ENCODE peak calls at places on chromosomes 2 and 18, in six cellular contexts. W is GM12878, J is H1, Y is stomach, Q is K562, K is sigmoid colon. U is an unnamed sample.

GRCh38 chr2:9303528-9304225 is 97.1 kb downstream of the ASAP2 start:
- DNase-seq in W (no peak), J (no peak), Y (no peak), Q (no peak), K (no peak), U (no peak)

GRCh38 chr2:26982102-26982742 is 11.8 kb downstream of the MAPRE3 start:
- DNase-seq in W (no peak), J (no peak), Y (peak), Q (peak), K (peak), U (peak)

GRCh38 chr2:20609349-20609994 is 41.4 kb downstream of the HS1BP3 start:
- DNase-seq in W (no peak), J (no peak), Y (no peak), Q (no peak), K (peak), U (peak)

GRCh38 chr2:202299712-202300111 is 34.1 kb downstream of the NOP58 start:
- DNase-seq in W (peak), J (no peak), Y (no peak), Q (no peak), K (no peak), U (no peak)

GRCh38 chr2:45169339-45170190 is 160.3 kb upstream of the SIX2 start:
- DNase-seq in W (no peak), J (no peak), Y (no peak), Q (no peak), K (no peak), U (no peak)

GRCh38 chr2:175166216-175166824 is 1.7 kb downstream of the ATF2 start:
- DNase-seq in W (no peak), J (no peak), Y (no peak), Q (no peak), K (no peak), U (no peak)

GRCh38 chr2:225400060-225400511 is 576 bp downstream of the NYAP2 start:
- DNase-seq in W (no peak), J (peak), Y (no peak), Q (no peak), K (no peak), U (no peak)

GRCh38 chr2:64730551-64731305 is 77.0 kb upstream of the SERTAD2 start:
- DNase-seq in W (peak), J (no peak), Y (peak), Q (no peak), K (peak), U (no peak)

GRCh38 chr2:51368250-51368649 is 336.3 kb upstream of the NRXN1 start:
- DNase-seq in W (no peak), J (no peak), Y (no peak), Q (no peak), K (no peak), U (no peak)

GRCh38 chr18:6376433-6377229 is 38.1 kb downstream of the L3MBTL4 start:
- DNase-seq in W (no peak), J (no peak), Y (no peak), Q (no peak), K (no peak), U (no peak)

GRCh38 chr2:113041871-113042270 is 10.8 kb downstream of the IL36B start:
- DNase-seq in W (no peak), J (no peak), Y (no peak), Q (no peak), K (no peak), U (no peak)

GRCh38 chr18:79779700-79780190 is 18.0 kb upstream of the KCNG2 start:
- DNase-seq in W (no peak), J (no peak), Y (no peak), Q (no peak), K (peak), U (no peak)

GRCh38 chr2:28445448-28446258 is 50.2 kb upstream of the PLB1 start:
- DNase-seq in W (no peak), J (no peak), Y (no peak), Q (no peak), K (no peak), U (peak)

GRCh38 chr18:2409906-2410305 is 161.4 kb downstream of the METTL4 start:
- DNase-seq in W (no peak), J (no peak), Y (no peak), Q (no peak), K (no peak), U (no peak)

GRCh38 chr2:7758065-7758759 is 841.0 kb downstream of the RNF144A start:
- DNase-seq in W (peak), J (no peak), Y (no peak), Q (no peak), K (no peak), U (no peak)

GRCh38 chr2:211468217-211468616 is 911.8 kb downstream of the CPS1 start:
- DNase-seq in W (no peak), J (no peak), Y (no peak), Q (no peak), K (no peak), U (no peak)

GRCh38 chr2:211469660-211470059 is 913.3 kb downstream of the CPS1 start:
- DNase-seq in W (no peak), J (no peak), Y (no peak), Q (no peak), K (no peak), U (no peak)

GRCh38 chr2:211473116-211473515 is 916.7 kb downstream of the CPS1 start:
- DNase-seq in W (no peak), J (no peak), Y (no peak), Q (no peak), K (no peak), U (no peak)

GRCh38 chr2:211468881-211469280 is 912.5 kb downstream of the CPS1 start:
- DNase-seq in W (no peak), J (no peak), Y (no peak), Q (no peak), K (no peak), U (no peak)
- TF ChIP-seq EP300 in W (no peak), J (no peak), Y (no peak), Q (no peak), K (no peak), U (no peak)

DNA sequence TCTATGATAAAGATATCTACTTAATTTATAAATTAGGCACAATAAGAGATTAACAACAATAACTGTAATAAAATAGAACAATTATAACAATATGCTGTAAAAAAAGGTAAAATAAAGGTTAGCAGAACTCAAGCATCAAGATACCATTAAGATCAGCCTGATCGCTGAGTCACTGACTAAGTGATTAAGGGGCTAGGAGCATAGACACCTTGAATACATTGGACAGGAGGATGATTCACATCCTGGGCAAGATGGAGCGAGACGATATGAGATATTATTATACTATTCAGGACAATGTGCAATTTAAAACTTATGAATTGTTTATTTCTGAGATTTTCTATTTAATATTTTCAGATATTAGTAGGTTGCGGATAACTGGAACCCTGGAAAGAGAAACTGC is 1277.8 kb upstream of the ZEB2 start:
- DNase-seq in W (no peak), J (no peak), Y (no peak), Q (no peak), K (no peak), U (no peak)
- TF ChIP-seq POLR2AphosphoS5 in W (no peak), J (no peak), Y (no peak), Q (no peak), K (no peak), U (no peak)

DNA sequence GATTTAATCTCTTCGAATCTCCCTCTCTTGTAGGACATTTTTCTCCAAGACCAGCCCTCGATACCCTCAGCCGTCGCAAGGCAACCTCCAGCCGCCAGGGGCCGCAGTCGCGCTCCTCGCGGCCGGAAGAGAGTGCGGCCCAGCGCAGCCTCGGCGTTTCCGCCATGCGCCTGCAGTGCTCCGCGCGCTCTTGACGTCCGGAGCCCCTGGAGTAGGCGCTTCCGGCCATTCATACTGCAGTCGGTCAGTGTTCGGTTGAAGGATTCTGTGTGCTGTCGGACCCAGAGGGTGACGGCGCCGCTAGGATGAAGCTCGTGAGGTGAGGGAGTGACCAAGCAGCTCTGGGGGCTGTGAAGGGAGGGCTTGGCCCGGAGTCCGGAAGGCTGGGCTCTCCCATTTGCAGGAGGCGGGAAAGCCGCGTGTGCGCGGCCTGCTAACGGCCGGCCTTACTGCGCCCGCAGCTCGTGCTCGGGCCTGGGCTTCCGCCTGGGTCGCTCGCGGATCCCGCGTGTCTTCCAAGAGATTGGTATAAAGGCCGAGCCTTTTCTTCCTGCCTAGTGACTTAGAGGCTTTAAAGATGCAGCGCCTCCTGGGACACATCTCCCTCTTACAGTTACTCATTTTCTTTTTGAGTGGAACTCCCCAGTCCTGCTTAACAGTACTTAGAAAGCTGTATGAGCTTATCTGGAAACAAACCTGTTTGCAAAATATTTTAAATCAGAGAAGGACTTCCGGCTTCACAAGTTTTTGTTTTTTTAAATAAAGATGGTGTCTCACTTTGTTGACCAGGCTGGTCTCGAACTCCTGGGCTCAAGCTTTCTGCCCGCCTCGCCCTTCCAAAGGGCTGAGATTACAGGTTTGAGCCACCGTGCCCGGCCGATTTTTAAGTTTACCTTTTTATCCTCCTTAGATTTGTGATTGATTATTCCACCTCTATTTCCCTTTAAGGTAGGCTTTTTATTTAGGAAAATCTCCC is at the start of gene SNRPD1:
- DNase-seq in W (peak), J (peak), Y (peak), Q (peak), K (peak), U (peak)
- TF ChIP-seq EP300 in W (no peak), J (peak), Y (no peak), Q (peak), K (no peak), U (no peak)

GRCh38 chr18:44715841-44716240 is 35.2 kb downstream of the SETBP1 start:
- DNase-seq in W (no peak), J (no peak), Y (no peak), Q (no peak), K (no peak), U (no peak)

GRCh38 chr18:44714376-44714775 is 33.7 kb downstream of the SETBP1 start:
- DNase-seq in W (no peak), J (no peak), Y (no peak), Q (no peak), K (no peak), U (no peak)

GRCh38 chr18:44716697-44717163 is 36.0 kb downstream of the SETBP1 start:
- DNase-seq in W (no peak), J (no peak), Y (no peak), Q (no peak), K (no peak), U (no peak)

GRCh38 chr18:44713435-44713834 is 32.7 kb downstream of the SETBP1 start:
- DNase-seq in W (no peak), J (no peak), Y (no peak), Q (no peak), K (no peak), U (no peak)

DNA sequence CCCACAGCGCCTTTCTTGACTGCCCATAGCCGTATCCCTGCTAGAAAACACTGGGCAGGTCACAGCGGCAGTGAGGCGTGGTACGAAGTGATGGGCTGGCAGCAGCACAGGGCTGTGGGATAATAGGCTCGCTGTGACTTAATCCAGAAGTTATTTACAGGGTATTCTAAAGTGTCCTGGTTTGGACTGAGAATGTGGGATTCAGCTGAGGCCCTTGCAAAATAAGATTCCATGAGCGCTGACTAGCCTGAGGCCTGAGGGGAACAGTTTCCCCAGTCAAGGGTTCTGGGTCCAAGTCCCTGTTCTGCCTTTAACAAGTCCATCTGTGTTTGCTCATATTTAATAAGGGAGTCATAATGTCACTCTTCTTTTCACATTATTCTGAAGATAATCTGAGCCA is 34.6 kb downstream of the SETBP1 start:
- DNase-seq in W (no peak), J (no peak), Y (no peak), Q (no peak), K (peak), U (no peak)
- TF ChIP-seq POLR2AphosphoS5 in W (no peak), J (no peak), Y (no peak), Q (no peak), K (peak), U (peak)

GRCh38 chr2:241619602-241620418 is 17.1 kb downstream of the THAP4 start:
- DNase-seq in W (no peak), J (no peak), Y (no peak), Q (no peak), K (no peak), U (no peak)
- TF ChIP-seq EP300 in W (no peak), J (no peak), Y (no peak), Q (no peak), K (no peak), U (no peak)